ENCODE peak calls at places on chromosomes 16 and 17, in seven cellular contexts. S, D, F, M, N, P and R are unnamed samples. For H3K36me3, the result is how much of the 10 kb centered on the place peaks cover.

GRCh38 chr16:87198328-87198731 is 118.9 kb downstream of the C16orf95 start:
- DNase-seq in N (no peak), D (no peak), F (peak), S (no peak), M (no peak), P (no peak), R (no peak)

GRCh38 chr16:27969574-27969973 is 93.9 kb downstream of the GSG1L start:
- DNase-seq in S (peak), P (no peak), M (no peak), N (no peak), F (no peak), D (no peak), R (no peak)

GRCh38 chr16:13104772-13105171 is 203.4 kb downstream of the SHISA9 start:
- DNase-seq in M (no peak), P (no peak), S (no peak), D (no peak), F (no peak), N (no peak), R (no peak)

GRCh38 chr17:48719642-48720262 is 2.6 kb downstream of the PRAC1 start:
- DNase-seq in P (no peak), M (no peak), N (no peak), F (peak), S (no peak), D (peak), R (no peak)

GRCh38 chr16:85555549-85556455 is 57.3 kb upstream of the GSE1 start:
- DNase-seq in D (no peak), M (peak), S (peak), P (peak), N (no peak), F (peak), R (peak)

GRCh38 chr17:7561589-7562207 is at the start of gene SENP3:
- DNase-seq in S (peak), N (peak), D (peak), F (peak), P (peak), M (peak), R (peak)

GRCh38 chr16:88596477-88596876 is 26.3 kb downstream of the ZC3H18 start:
- DNase-seq in N (no peak), D (no peak), M (no peak), F (no peak), S (peak), P (no peak), R (no peak)

GRCh38 chr17:80886641-80887573 is 104.7 kb upstream of the CHMP6 start:
- DNase-seq in M (no peak), D (no peak), F (no peak), S (no peak), P (no peak), N (no peak), R (no peak)

GRCh38 chr17:78316867-78317816 is 42.7 kb downstream of the SOCS3 start:
- DNase-seq in S (peak), M (peak), F (peak), N (no peak), P (no peak), D (peak), R (no peak)

GRCh38 chr16:12062343-12063003 is 85.9 kb downstream of the SNX29 start:
- DNase-seq in D (no peak), M (peak), F (no peak), N (no peak), S (peak), P (no peak), R (no peak)

GRCh38 chr17:12693640-12694039 is 27.9 kb downstream of the MYOCD start:
- DNase-seq in F (no peak), M (no peak), P (no peak), S (no peak), N (no peak), D (no peak), R (no peak)

GRCh38 chr17:39979021-39979660 is 1.5 kb upstream of the PSMD3 start:
- DNase-seq in D (no peak), M (no peak), F (no peak), N (no peak), P (no peak), S (peak), R (no peak)

GRCh38 chr17:73357318-73357717 is 45.5 kb upstream of the CDC42EP4 start:
- DNase-seq in N (no peak), S (no peak), F (no peak), P (no peak), D (no peak), M (peak), R (no peak)

GRCh38 chr17:45395569-45396415 is 36.9 kb downstream of the ARHGAP27 start:
- DNase-seq in M (no peak), S (no peak), F (no peak), D (no peak), N (no peak), P (no peak), R (no peak)

GRCh38 chr17:40112191-40112590 is 9.6 kb upstream of the MSL1 start:
- DNase-seq in S (no peak), F (no peak), N (no peak), M (no peak), P (no peak), D (no peak), R (no peak)

GRCh38 chr16:71201054-71201453 is 29.5 kb downstream of the HYDIN start:
- DNase-seq in S (no peak), N (no peak), M (no peak), P (no peak), D (no peak), F (no peak), R (no peak)

GRCh38 chr17:17151055-17151454 is 55.1 kb downstream of the PLD6 start:
- DNase-seq in S (peak), N (no peak), P (no peak), M (no peak), D (no peak), F (no peak), R (no peak)

GRCh38 chr17:2174471-2175293 is 119.8 kb downstream of the HIC1 start:
- DNase-seq in P (no peak), M (peak), D (peak), F (peak), S (peak), N (no peak), R (no peak)

GRCh38 chr17:76003915-76004314 is 3.3 kb downstream of the CDK3 start:
- DNase-seq in N (no peak), M (peak), S (no peak), F (no peak), P (no peak), D (no peak), R (no peak)

GRCh38 chr16:9965079-9965478 is 217.1 kb downstream of the GRIN2A start:
- DNase-seq in S (no peak), P (no peak), D (no peak), F (no peak), M (no peak), N (no peak), R (no peak)

GRCh38 chr17:47401100-47401499 is 77.3 kb downstream of the EFCAB13 start:
- DNase-seq in D (no peak), M (no peak), P (no peak), N (no peak), F (no peak), S (no peak), R (no peak)

GRCh38 chr17:76714822-76715461 is 4.2 kb upstream of the MXRA7 start:
- DNase-seq in N (peak), F (peak), P (peak), M (peak), S (peak), D (peak), R (peak)

GRCh38 chr16:79639576-79640311 is 39.2 kb upstream of the MAF start:
- DNase-seq in S (no peak), P (no peak), F (no peak), N (no peak), D (peak), M (no peak), R (no peak)

GRCh38 chr17:2214887-2215615 is 88.5 kb downstream of the SMG6 start:
- DNase-seq in S (peak), P (no peak), F (no peak), M (peak), N (no peak), D (no peak), R (peak)

GRCh38 chr17:41695954-41696720 is 7.5 kb downstream of the EIF1 start:
- DNase-seq in F (peak), P (peak), M (peak), D (no peak), S (peak), N (peak), R (peak)

GRCh38 chr17:2406903-2407790 is 6.3 kb upstream of the MNT start:
- DNase-seq in M (peak), D (no peak), F (no peak), P (no peak), S (peak), N (no peak), R (no peak)

GRCh38 chr16:11315499-11315898 is 29.8 kb upstream of the RMI2 start:
- DNase-seq in S (peak), D (no peak), N (no peak), F (peak), M (no peak), P (no peak), R (no peak)

GRCh38 chr17:65558311-65558682 is 3.2 kb downstream of the AXIN2 start:
- DNase-seq in M (no peak), F (no peak), N (no peak), D (no peak), P (no peak), S (no peak), R (no peak)
- H3K4me3 ChIP-seq in M (no peak), F (peak), N (peak), D (no peak), P (peak), S (peak), R (no peak)

GRCh38 chr16:4882261-4882632 is 35.0 kb downstream of the UBN1 start:
- DNase-seq in P (no peak), N (no peak), D (no peak), F (no peak), S (peak), M (no peak), R (no peak)
- H3K36me3 ChIP-seq in P (under half), N (half or more), D (under half), F (under half), S (half or more), M (under half), R (half or more)

GRCh38 chr17:55635253-55635766 is 87.4 kb downstream of the TMEM100 start:
- DNase-seq in M (no peak), F (no peak), P (no peak), S (peak), N (no peak), D (no peak), R (no peak)
- H3K4me3 ChIP-seq in M (no peak), F (no peak), P (no peak), S (no peak), N (no peak), D (no peak), R (no peak)

DNA sequence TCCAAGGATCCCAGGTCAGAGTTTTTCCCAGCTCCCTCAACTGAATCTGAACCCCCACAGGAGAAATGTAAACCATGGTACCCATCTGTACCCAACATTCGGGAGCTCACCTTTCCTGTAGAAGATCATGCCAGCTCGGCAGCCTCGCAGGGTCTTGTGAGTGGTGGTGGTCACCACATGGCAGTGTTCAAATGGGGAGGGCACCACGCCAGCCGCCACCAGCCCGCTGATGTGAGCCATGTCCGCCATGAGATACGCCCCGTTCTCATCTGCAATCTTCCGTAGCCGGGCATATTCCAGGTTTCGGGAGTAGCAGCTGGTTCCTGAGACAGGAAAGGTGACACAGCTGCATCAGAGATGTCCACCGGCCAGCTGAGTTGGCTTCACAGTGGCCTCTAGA is 23.4 kb downstream of the SHMT1 start:
- DNase-seq in S (no peak), M (no peak), F (no peak), D (no peak), P (no peak), N (no peak), R (no peak)
- H3K36me3 ChIP-seq in S (under half), M (under half), F (half or more), D (under half), P (under half), N (under half), R (half or more)